ENCODE peak calls at places on chromosomes 5 and 9, in nine cellular contexts. F, T, H, G, X, U, M, D and W are unnamed samples.

GRCh38 chr9:87702921-87703320 is 23.0 kb upstream of the CTSL start:
- DNase-seq in G (no peak), F (no peak), D (no peak), T (no peak), H (no peak), M (no peak), X (no peak), U (no peak), W (no peak)

GRCh38 chr5:142438573-142438972 is 113.8 kb upstream of the SPRY4 start:
- DNase-seq in G (no peak), T (no peak), M (peak; percentile 16), F (no peak), H (no peak), D (no peak), X (no peak), U (no peak), W (no peak)

GRCh38 chr9:81787747-81788632 is 98.6 kb upstream of the TLE1 start:
- DNase-seq in F (no peak), D (peak; percentile 73), H (no peak), U (no peak), G (peak; percentile 45), M (peak; percentile 92), T (peak; percentile 28), X (no peak), W (no peak)

GRCh38 chr5:102811962-102812361 is 56.9 kb downstream of the PAM start:
- DNase-seq in M (peak; percentile 31), G (no peak), U (peak; percentile 89), F (no peak), T (no peak), X (no peak), D (no peak), H (no peak), W (no peak)

GRCh38 chr9:78167356-78167755 is 68.5 kb upstream of the CEP78 start:
- DNase-seq in U (peak; percentile 50), D (no peak), F (no peak), M (peak; percentile 23), T (no peak), X (no peak), G (peak; percentile 28), H (no peak), W (no peak)

GRCh38 chr5:81626524-81626923 is 124.4 kb downstream of the SSBP2 start:
- DNase-seq in H (no peak), G (no peak), M (peak; percentile 59), D (peak; percentile 32), U (peak; percentile 85), X (no peak), T (no peak), F (no peak), W (no peak)

GRCh38 chr9:100346836-100347235 is 5.9 kb downstream of the TEX10 start:
- DNase-seq in G (no peak), U (no peak), F (no peak), T (no peak), X (no peak), H (no peak), M (peak; percentile 82), D (no peak), W (no peak)

GRCh38 chr9:136985027-136985602 is 2.3 kb downstream of the LCNL1 start:
- DNase-seq in G (no peak), F (no peak), H (no peak), M (no peak), D (no peak), U (no peak), T (no peak), X (no peak), W (no peak)

GRCh38 chr5:393846-394275 is 49.1 kb upstream of the EXOC3 start:
- DNase-seq in G (no peak), T (no peak), U (no peak), F (peak; percentile 55), H (no peak), X (no peak), D (no peak), M (peak; percentile 66), W (peak; percentile 10)

GRCh38 chr5:171835066-171835465 is 49.4 kb downstream of the SMIM23 start:
- DNase-seq in D (no peak), F (no peak), M (no peak), H (no peak), T (no peak), U (no peak), X (no peak), G (no peak), W (no peak)

GRCh38 chr5:1118738-1119137 is 6.9 kb upstream of the SLC12A7 start:
- DNase-seq in D (no peak), G (peak; percentile 73), X (no peak), H (no peak), F (no peak), U (peak; percentile 65), M (no peak), T (no peak), W (peak; percentile 83)

GRCh38 chr9:13447551-13448422 is 168.3 kb upstream of the MPDZ start:
- DNase-seq in T (no peak), G (no peak), H (no peak), F (no peak), D (no peak), M (no peak), X (no peak), U (no peak), W (no peak)

GRCh38 chr5:68379275-68380026 is 163.9 kb downstream of the PIK3R1 start:
- DNase-seq in U (no peak), X (no peak), D (no peak), F (no peak), H (no peak), M (no peak), T (no peak), G (no peak), W (no peak)

GRCh38 chr9:103802068-103802467 is 292.0 kb upstream of the SMC2 start:
- DNase-seq in T (no peak), H (no peak), M (peak; percentile 18), X (no peak), G (no peak), D (no peak), U (no peak), F (no peak), W (no peak)

GRCh38 chr5:50564079-50564478 is 102.4 kb upstream of the PARP8 start:
- DNase-seq in M (no peak), F (no peak), D (no peak), T (no peak), X (no peak), G (no peak), H (no peak), U (no peak), W (no peak)

GRCh38 chr5:107675201-107675600 is 4.5 kb upstream of the EFNA5 start:
- DNase-seq in H (no peak), D (no peak), U (no peak), T (no peak), F (no peak), X (no peak), M (no peak), G (no peak), W (no peak)